ENCODE peak calls at places on chromosome 10, in eight cellular contexts. N is lower lobe of right lung, V is NB4, X is astrocyte of the spinal cord, T is heart right ventricle, W is chondrocyte, R is left lung, J is breast epithelium. U is an unnamed sample.

GRCh38 chr10:132642732-132643008 is 105.1 kb downstream of the INPP5A start:
- DNase-seq in X (no peak), N (no peak), R (no peak), W (no peak), V (no peak), T (no peak), J (peak), U (no peak)

GRCh38 chr10:29529146-29529545 is 105.6 kb downstream of the SVIL start:
- DNase-seq in W (no peak), R (no peak), N (no peak), V (no peak), J (no peak), T (no peak), X (no peak), U (no peak)

GRCh38 chr10:4127518-4128315 is 342.7 kb upstream of the KLF6 start:
- DNase-seq in T (no peak), V (peak), R (no peak), X (no peak), W (no peak), N (no peak), J (no peak), U (no peak)

GRCh38 chr10:108783897-108784296 is 1139.4 kb downstream of the XPNPEP1 start:
- DNase-seq in N (no peak), W (no peak), X (peak), V (peak), R (no peak), T (no peak), J (no peak), U (no peak)

GRCh38 chr10:5545778-5546710 is 21.3 kb downstream of the CALML3 start:
- DNase-seq in W (peak), V (no peak), J (peak), R (peak), N (peak), T (peak), X (peak), U (peak)

GRCh38 chr10:5466451-5466996 is 32.8 kb downstream of the CALML5 start:
- DNase-seq in V (no peak), R (no peak), N (peak), T (no peak), X (peak), J (peak), W (no peak), U (peak)

GRCh38 chr10:7085147-7085912 is 325.5 kb downstream of the SFMBT2 start:
- DNase-seq in R (no peak), N (no peak), W (no peak), J (no peak), X (peak), T (no peak), V (peak), U (no peak)

GRCh38 chr10:77391605-77392235 is 245.9 kb downstream of the KCNMA1 start:
- DNase-seq in N (peak), T (peak), V (peak), X (peak), W (no peak), R (no peak), J (peak), U (peak)

GRCh38 chr10:117471344-117471874 is 71.1 kb upstream of the EMX2 start:
- DNase-seq in W (no peak), N (no peak), X (no peak), R (no peak), J (no peak), V (no peak), T (no peak), U (no peak)

GRCh38 chr10:73625004-73625883 is 16.0 kb downstream of the MYOZ1 start:
- DNase-seq in W (no peak), X (peak), N (no peak), R (peak), T (no peak), V (peak), J (no peak), U (no peak)
- TF ChIP-seq CTCF in W (no peak), X (no peak), N (no peak), R (no peak), T (no peak), V (no peak), J (no peak), U (no peak)

DNA sequence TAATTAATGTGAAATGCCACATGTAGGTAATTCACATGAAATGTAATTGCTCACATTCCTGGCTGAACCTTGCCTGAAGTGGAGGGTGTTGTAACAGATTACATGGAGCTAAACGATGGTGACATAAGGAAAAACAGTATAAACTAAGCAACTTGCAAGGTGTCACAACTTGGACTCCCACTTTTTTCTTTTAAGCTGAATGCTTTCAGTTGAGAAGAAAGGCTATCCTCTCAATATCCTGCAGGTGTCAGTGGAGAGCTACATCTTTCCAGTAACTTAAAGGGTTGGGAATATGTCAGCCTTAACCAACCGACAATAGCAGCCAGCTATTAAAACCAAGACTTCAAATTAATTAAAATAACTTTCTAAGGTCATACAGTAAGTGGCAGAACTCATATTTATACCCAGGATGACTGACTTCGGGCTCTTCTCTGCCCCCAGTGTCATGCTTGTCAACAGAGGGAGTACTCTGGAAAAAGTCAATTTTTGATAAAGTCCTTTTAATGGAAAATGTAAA is 33.7 kb downstream of the NRBF2 start:
- DNase-seq in X (peak), R (no peak), W (no peak), V (peak), J (no peak), N (no peak), T (peak), U (no peak)
- TF ChIP-seq CTCF in X (peak), R (peak), W (peak), V (peak), J (peak), N (peak), T (peak), U (peak)

GRCh38 chr10:14302035-14302434 is 28.7 kb downstream of the FRMD4A start:
- DNase-seq in J (no peak), W (no peak), R (no peak), T (no peak), N (no peak), V (no peak), X (peak), U (no peak)
- TF ChIP-seq CTCF in J (no peak), W (peak), R (peak), T (peak), N (no peak), V (no peak), X (peak), U (no peak)

GRCh38 chr10:59857049-59857448 is 49.3 kb downstream of the CCDC6 start:
- DNase-seq in J (no peak), T (no peak), X (no peak), N (no peak), V (no peak), W (no peak), R (no peak), U (no peak)
- TF ChIP-seq CTCF in J (no peak), T (no peak), X (no peak), N (no peak), V (no peak), W (no peak), R (no peak), U (no peak)

DNA sequence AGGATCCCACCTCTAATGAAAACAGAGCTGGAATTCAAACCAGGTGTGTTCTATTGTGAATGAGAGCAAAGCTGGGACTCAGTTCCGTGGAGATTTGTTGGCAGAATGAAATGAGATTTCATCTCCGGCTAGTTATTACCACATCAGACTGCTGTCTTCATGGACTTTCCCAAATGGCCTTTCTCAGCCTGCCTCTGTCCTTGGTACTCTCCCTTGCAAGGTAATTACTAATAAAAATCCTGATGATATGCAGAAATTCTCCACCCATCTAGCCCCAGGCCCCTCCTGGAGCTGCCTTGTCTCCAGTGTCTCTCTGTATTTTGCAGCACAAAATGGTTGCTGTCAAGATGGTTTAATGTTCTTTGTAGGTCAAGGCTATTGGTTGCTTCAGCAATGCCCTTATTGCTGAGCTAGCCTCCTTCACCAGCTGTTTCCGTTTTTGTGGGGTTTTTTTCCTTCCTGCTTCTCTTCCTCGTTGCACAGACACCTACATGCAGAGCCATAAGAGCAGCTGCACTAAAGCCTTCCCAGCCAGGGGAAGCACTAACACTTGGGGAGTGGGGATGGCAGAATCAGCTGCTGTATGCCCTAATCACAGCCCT is 185.0 kb upstream of the GHITM start:
- DNase-seq in W (no peak), V (peak), J (no peak), N (no peak), T (no peak), X (no peak), R (no peak), U (no peak)
- TF ChIP-seq CTCF in W (no peak), V (no peak), J (no peak), N (no peak), T (no peak), X (no peak), R (no peak), U (no peak)

GRCh38 chr10:20855398-20856038 is 41.6 kb downstream of the NEBL start:
- DNase-seq in J (no peak), R (no peak), T (no peak), X (peak), N (no peak), W (no peak), V (peak), U (no peak)
- TF ChIP-seq CTCF in J (no peak), R (no peak), T (peak), X (peak), N (peak), W (peak), V (no peak), U (peak)

GRCh38 chr10:113080621-113081229 is 130.7 kb downstream of the TCF7L2 start:
- DNase-seq in R (no peak), T (no peak), N (no peak), X (no peak), V (peak), J (no peak), W (no peak), U (no peak)
- TF ChIP-seq CTCF in R (no peak), T (no peak), N (no peak), X (no peak), V (no peak), J (no peak), W (peak), U (no peak)

GRCh38 chr10:68212721-68213352 is 19.1 kb downstream of the ATOH7 start:
- DNase-seq in J (no peak), W (no peak), V (peak), X (peak), N (no peak), R (no peak), T (no peak), U (no peak)

GRCh38 chr10:68202965-68203358 is 29.0 kb downstream of the ATOH7 start:
- DNase-seq in J (no peak), V (peak), T (no peak), X (peak), W (no peak), R (no peak), N (no peak), U (no peak)

GRCh38 chr10:68211635-68212034 is 20.3 kb downstream of the ATOH7 start:
- DNase-seq in T (no peak), X (no peak), W (no peak), R (no peak), V (no peak), J (no peak), N (no peak), U (no peak)

DNA sequence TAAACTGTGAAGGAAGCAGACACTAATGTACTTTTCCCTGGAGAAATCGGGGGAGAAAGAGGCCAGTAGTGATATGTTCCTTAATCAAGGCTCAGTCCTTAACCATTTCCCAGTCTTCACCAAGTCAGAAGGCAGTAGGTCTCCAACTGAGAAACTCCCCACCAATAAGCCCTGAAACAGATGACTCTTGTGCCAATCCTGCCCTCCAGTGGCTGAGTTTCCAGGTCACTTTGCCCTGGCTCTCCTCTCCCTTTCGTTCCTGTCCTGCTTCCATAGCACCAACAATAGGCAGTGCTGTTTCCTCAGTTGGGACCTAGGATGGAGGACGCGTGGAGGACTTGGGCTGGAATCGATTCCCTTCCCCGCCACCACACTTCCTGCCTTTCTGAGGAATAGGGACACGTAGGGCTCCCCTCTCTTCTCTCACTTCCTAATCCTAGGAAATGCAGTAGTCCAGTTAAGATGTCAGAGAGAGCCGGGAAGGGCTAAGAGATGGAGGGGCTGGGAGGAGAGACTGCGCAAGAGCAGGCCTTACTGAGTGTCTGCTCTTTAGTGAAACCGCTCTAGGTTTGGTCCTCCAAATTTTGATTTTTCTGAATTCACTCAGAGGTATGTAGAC is 23.4 kb downstream of the ATOH7 start:
- DNase-seq in X (peak), V (peak), R (no peak), W (no peak), J (no peak), N (no peak), T (peak), U (no peak)
- TF ChIP-seq CTCF in X (peak), V (peak), R (no peak), W (peak), J (no peak), N (no peak), T (peak), U (no peak)

DNA sequence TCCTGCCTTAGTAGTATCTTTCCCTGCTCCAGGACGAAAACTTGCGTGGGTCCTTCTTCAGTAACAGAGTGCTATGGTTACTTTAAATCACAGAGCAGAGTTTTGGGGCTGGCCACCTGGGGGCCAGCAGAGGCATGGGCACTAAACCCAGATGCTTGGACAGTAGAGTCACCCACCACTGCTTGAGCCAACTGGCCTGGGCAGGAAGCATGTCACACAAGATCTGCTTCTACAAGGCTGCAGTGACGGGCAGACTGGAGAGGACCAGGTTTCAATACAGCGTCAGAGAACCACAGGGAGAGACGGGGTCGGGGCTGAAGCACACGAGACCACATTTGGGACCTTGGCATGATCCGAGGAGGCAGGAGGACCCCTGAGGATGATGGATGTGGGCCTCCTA is 14.3 kb upstream of the DMBT1 start:
- DNase-seq in J (no peak), V (no peak), R (no peak), W (no peak), N (no peak), T (no peak), X (no peak), U (no peak)
- TF ChIP-seq CTCF in J (no peak), V (no peak), R (no peak), W (no peak), N (no peak), T (no peak), X (no peak), U (no peak)

U was measured in mesothelial cell of epicardium.